ENCODE peak calls at places on chromosomes 12 and 14, in four cellular contexts. B is A549, U is SJSA1, G is SK-N-SH. F is an unnamed sample.

GRCh38 chr14:34873591-34874385 is 1.4 kb downstream of the BAZ1A start:
- DNase-seq in U (peak; percentile 84), B (peak; percentile 29), G (peak; percentile 87), F (peak; percentile 75)

GRCh38 chr12:104285740-104286537 is 17.6 kb upstream of the EID3 start:
- DNase-seq in U (no peak), B (no peak), G (no peak), F (no peak)

GRCh38 chr12:10904686-10905085 is 4.7 kb downstream of the TAS2R13 start:
- DNase-seq in G (no peak), U (no peak), B (no peak), F (no peak)

GRCh38 chr14:75542585-75543091 is 20.4 kb downstream of the BATF start:
- DNase-seq in U (no peak), G (no peak), B (no peak), F (peak; percentile 75)

GRCh38 chr14:34733245-34733644 is 18.9 kb upstream of the CFL2 start:
- DNase-seq in U (no peak), B (no peak), G (no peak), F (peak; percentile 86)

GRCh38 chr14:29894030-29894429 is 33.6 kb downstream of the PRKD1 start:
- DNase-seq in U (no peak), G (no peak), B (no peak), F (no peak)

GRCh38 chr12:121937654-121938053 is 19.3 kb downstream of the CFAP251 start:
- DNase-seq in U (no peak), G (no peak), B (no peak), F (no peak)

GRCh38 chr14:68403191-68403781 is 389.6 kb downstream of the ZFP36L1 start:
- DNase-seq in G (no peak), U (no peak), B (no peak), F (no peak)

GRCh38 chr14:36579573-36580140 is 2.8 kb downstream of the NKX2-8 start:
- DNase-seq in U (no peak), B (no peak), G (peak; percentile 16), F (no peak)

GRCh38 chr12:50425859-50426258 is 25.2 kb downstream of the LARP4 start:
- DNase-seq in U (no peak), B (no peak), G (no peak), F (no peak)

GRCh38 chr14:29390046-29390841 is 537.4 kb downstream of the PRKD1 start:
- DNase-seq in U (no peak), G (no peak), B (no peak), F (no peak)

GRCh38 chr12:57143454-57143853 is 4.0 kb downstream of the LRP1-AS start:
- DNase-seq in B (no peak), G (no peak), U (no peak), F (no peak)

GRCh38 chr14:82854851-82855250 is 1321.2 kb upstream of the SEL1L start:
- DNase-seq in U (no peak), B (no peak), G (no peak), F (no peak)

GRCh38 chr12:19675361-19675760 is 236.1 kb downstream of the AEBP2 start:
- DNase-seq in B (no peak), U (no peak), G (no peak), F (no peak)

GRCh38 chr14:92780444-92780843 is 13.7 kb upstream of the GOLGA5 start:
- DNase-seq in B (no peak), U (no peak), G (no peak), F (no peak)

GRCh38 chr14:100842799-100843198 is 16.9 kb downstream of the MEG3 start:
- DNase-seq in U (no peak), B (no peak), G (no peak), F (no peak)

GRCh38 chr14:44833376-44833775 is 128.4 kb downstream of the KLHL28 start:
- DNase-seq in G (no peak), U (no peak), B (peak; percentile 3), F (no peak)

GRCh38 chr12:118541071-118541470 is 164.7 kb downstream of the SUDS3 start:
- DNase-seq in G (no peak), B (no peak), U (no peak), F (no peak)

GRCh38 chr12:131904346-131904745 is 9.9 kb downstream of the ULK1 start:
- DNase-seq in U (no peak), B (no peak), G (no peak), F (no peak)

GRCh38 chr12:120677765-120678473 is 9.0 kb upstream of the MLEC start:
- DNase-seq in G (no peak), B (peak; percentile 37), U (peak; percentile 91), F (no peak)

GRCh38 chr12:102061096-102061555 is 665 bp downstream of the WASHC3 start:
- DNase-seq in B (no peak), G (no peak), U (no peak), F (peak; percentile 44)

GRCh38 chr12:19129486-19130223 is at the start of gene PLEKHA5:
- DNase-seq in G (peak; percentile 94), B (peak; percentile 48), U (peak; percentile 77), F (peak; percentile 83)

GRCh38 chr12:2238111-2238510 is 185.3 kb downstream of the CACNA1C start:
- DNase-seq in B (no peak), U (no peak), G (no peak), F (no peak)

GRCh38 chr14:87497301-87497700 is 495.7 kb downstream of the GALC start:
- DNase-seq in B (no peak), U (no peak), G (no peak), F (no peak)

GRCh38 chr12:12557733-12558132 is 4.9 kb downstream of the DUSP16 start:
- DNase-seq in B (no peak), U (no peak), G (no peak), F (no peak)

GRCh38 chr14:104576607-104577332 is 2.8 kb upstream of the C14orf180 start:
- DNase-seq in G (no peak), U (no peak), B (no peak), F (no peak)

GRCh38 chr12:57069522-57069921 is 9.1 kb downstream of the NEMP1 start:
- DNase-seq in U (peak; percentile 64), G (peak; percentile 59), B (peak; percentile 48), F (peak; percentile 31)

GRCh38 chr12:65695077-65695865 is 129.0 kb upstream of the HMGA2 start:
- DNase-seq in B (peak; percentile 34), U (peak; percentile 99), G (no peak), F (peak; percentile 86)

GRCh38 chr14:105531088-105531957 is 4.9 kb downstream of the TMEM121 start:
- DNase-seq in B (no peak), U (no peak), G (no peak), F (no peak)

DNA sequence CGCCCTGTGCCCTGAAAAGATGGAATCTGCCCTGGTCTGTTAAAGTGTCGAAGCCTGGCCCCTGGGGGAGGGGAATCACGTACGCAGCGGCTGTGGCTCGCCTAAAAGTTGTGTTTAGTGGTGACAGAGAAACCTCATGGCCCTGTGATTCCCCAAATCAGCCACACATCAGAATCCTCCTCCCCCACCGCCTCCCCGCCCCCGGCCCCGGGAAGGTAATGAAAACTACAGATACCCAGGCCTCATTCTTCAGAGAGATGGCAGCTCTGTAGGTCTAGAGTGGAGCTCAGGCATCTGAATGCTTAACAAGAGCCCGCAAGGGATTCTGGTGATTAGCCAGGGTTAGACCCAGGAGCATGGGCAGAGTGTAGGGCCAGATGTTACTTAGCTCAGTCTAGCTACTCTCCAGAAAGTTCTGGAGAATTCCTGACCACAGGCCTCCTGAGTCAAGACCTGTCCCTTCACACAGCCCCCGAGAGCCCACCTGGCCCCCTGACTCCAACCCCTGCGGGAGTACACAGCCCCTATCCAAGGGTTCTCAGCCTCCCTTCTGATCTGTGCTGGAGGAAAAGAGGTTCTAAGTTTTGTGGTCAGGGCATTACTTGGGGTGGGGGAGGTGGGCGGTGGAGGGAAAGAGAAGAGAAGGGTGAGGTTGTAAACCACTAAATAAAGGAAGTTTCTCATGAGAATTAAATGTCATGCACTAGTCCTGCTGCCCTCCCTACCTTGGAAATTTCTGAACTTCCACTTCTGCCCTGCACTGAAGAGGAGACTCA is 114.8 kb downstream of the PLXNC1 start:
- DNase-seq in U (no peak), G (no peak), B (no peak), F (no peak)
- H3K4me3 ChIP-seq in U (peak overlapping the region; percentile 46), G (peak overlapping the region; percentile 22), B (no peak overlapping the region), F (no peak overlapping the region)

GRCh38 chr12:76562158-76562557 is 2.6 kb upstream of the OSBPL8 start:
- DNase-seq in G (no peak), U (no peak), B (no peak), F (no peak)
- H3K4me3 ChIP-seq in G (no peak overlapping the region), U (no peak overlapping the region), B (no peak overlapping the region), F (no peak overlapping the region)

GRCh38 chr12:81350309-81350708 is 272.4 kb downstream of the ACSS3 start:
- DNase-seq in B (no peak), U (no peak), G (no peak), F (no peak)

GRCh38 chr12:81359736-81360135 is 281.9 kb downstream of the ACSS3 start:
- DNase-seq in U (no peak), B (no peak), G (no peak), F (no peak)

DNA sequence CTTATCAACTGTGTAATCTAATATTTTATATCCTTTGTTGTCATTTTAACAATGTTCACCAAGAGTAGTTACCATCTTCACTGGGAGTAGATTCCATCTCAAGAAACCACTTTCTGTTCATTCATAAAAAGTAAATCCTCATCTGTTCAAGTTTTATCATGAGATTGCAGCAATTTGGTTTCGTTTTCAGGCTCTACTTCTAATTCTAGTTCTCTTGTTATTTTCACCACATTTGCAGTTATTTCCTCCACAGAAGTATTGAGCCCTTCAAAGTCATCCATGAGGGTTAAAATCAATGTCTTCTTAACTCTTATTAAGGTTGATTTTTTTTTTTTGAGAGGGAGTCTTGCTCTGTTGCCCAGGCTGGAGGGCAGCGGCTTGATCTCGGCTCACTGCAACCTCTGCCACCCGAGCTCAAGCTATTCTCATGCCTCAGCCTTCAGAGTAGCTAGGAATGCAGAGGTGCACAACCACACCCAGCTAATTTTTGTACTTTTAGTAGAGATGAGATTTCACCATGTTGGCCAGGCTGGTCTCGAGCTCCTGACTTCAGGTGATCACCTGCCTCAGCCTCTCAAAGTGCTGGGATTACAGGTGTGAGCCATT is 276.6 kb downstream of the ACSS3 start:
- DNase-seq in U (no peak), G (no peak), B (no peak), F (no peak)
- H3K4me3 ChIP-seq in U (no peak overlapping the region), G (peak overlapping the region; percentile 54), B (peak overlapping the region; percentile 34), F (peak overlapping the region; percentile 40)

GRCh38 chr12:51907864-51908425 is 641 bp downstream of the ACVRL1 start:
- DNase-seq in B (no peak), G (no peak), U (no peak), F (no peak)

GRCh38 chr12:51908876-51909592 is 1.7 kb downstream of the ACVRL1 start:
- DNase-seq in G (no peak), U (no peak), B (no peak), F (no peak)

GRCh38 chr12:51905507-51906438 is 1.5 kb upstream of the ACVRL1 start:
- DNase-seq in G (peak; percentile 61), U (no peak), B (no peak), F (no peak)

GRCh38 chr12:51906452-51907082 is 737 bp upstream of the ACVRL1 start:
- DNase-seq in G (peak; percentile 47), B (no peak), U (no peak), F (no peak)

DNA sequence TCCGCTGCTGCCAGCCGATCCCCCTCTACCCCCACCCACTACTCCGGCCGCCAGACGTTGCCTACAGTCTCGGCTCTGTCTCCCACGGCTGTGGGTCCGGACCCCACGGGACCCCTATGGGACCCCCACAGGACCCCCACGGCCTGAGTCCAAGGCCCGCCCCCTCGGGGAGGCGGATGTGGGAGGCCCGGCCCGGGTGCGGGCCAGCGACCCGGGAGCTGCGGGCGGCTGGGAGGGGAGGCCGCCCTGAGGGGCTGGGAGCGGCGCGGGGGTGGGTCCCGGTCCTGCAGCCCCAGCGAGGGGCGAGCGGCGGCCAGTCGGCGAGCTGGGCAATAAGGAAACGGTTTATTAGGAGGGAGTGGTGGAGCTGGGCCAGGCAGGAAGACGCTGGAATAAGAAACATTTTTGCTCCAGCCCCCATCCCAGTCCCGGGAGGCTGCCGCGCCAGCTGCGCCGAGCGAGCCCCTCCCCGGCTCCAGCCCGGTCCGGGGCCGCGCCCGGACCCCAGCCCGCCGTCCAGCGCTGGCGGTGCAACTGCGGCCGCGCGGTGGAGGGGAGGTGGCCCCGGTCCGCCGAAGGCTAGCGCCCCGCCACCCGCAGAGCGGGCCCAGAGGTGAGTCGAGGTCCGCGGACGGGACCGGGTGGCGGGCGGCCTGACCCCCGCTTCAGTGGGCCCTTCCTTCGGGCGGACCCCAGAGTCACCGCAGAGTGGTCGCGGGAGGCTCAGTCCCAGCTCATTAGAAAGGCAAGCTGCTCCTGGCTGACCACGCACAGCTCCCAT is at the start of gene ACVRL1:
- DNase-seq in B (no peak), G (no peak), U (no peak), F (no peak)
- H3K4me3 ChIP-seq in B (no peak within 1 kb of the TSS), G (no peak within 1 kb of the TSS), U (peak within 1 kb of the TSS; percentile 50), F (no peak within 1 kb of the TSS)

F was measured in PC-9.